ENCODE peak calls at places on chromosomes 3 and 15, in five cellular contexts. S is GM04504, Q is smooth muscle cell of the brain vasculature, V is Calu3, I is cardiac fibroblast. E is an unnamed sample.

GRCh38 chr3:140092883-140093536 is 158.0 kb downstream of the CLSTN2 start:
- DNase-seq in S (no peak), Q (no peak), V (no peak), I (no peak), E (no peak)

GRCh38 chr3:42165211-42165610 is 74.1 kb downstream of the TRAK1 start:
- DNase-seq in S (no peak), Q (no peak), V (no peak), I (no peak), E (no peak)

GRCh38 chr15:40002295-40002694 is 36.7 kb downstream of the SRP14 start:
- DNase-seq in S (no peak), Q (no peak), V (peak; percentile 20), I (no peak), E (no peak)

GRCh38 chr3:76134166-76134565 is 348.8 kb upstream of the ZNF717 start:
- DNase-seq in S (no peak), Q (no peak), V (no peak), I (no peak), E (no peak)

GRCh38 chr15:39623550-39623931 is 42.7 kb downstream of the THBS1 start:
- DNase-seq in S (no peak), Q (no peak), V (no peak), I (no peak), E (no peak)

GRCh38 chr3:14235896-14236295 is 57.3 kb downstream of the LSM3 start:
- DNase-seq in S (no peak), Q (no peak), V (no peak), I (peak; percentile 65), E (no peak)

GRCh38 chr3:129890125-129890524 is 3.4 kb downstream of the TMCC1 start:
- DNase-seq in S (no peak), Q (no peak), V (no peak), I (no peak), E (no peak)

GRCh38 chr3:49673715-49674490 is at the start of gene APEH:
- DNase-seq in S (peak; percentile 92), Q (peak; percentile 79), V (peak; percentile 99), I (peak; percentile 98), E (peak; percentile 87)

GRCh38 chr3:45965281-45966052 is 22.2 kb downstream of the CXCR6 start:
- DNase-seq in S (no peak), Q (no peak), V (no peak), I (no peak), E (no peak)

GRCh38 chr3:45776611-45777010 is 19.7 kb downstream of the SLC6A20 start:
- DNase-seq in S (no peak), Q (no peak), V (no peak), I (peak; percentile 16), E (no peak)

GRCh38 chr15:45402955-45403892 is 24.9 kb upstream of the GATM start:
- DNase-seq in S (peak; percentile 14), Q (no peak), V (peak; percentile 43), I (peak; percentile 20), E (no peak)

GRCh38 chr3:188712257-188712924 is 459.4 kb upstream of the TPRG1 start:
- DNase-seq in S (no peak), Q (peak; percentile 31), V (no peak), I (peak; percentile 70), E (peak; percentile 25)

E was measured in AG09309.